ENCODE peak calls at places on chromosomes 12 and 14, in eight cellular contexts. One of them, this sample, is unnamed.

GRCh38 chr14:106657460-106657859 is 1131.1 kb downstream of the TMEM121 start:
- DNase-seq in hepatocyte: no peak
- DNase-seq in thoracic aorta: no peak
- DNase-seq in NT2/D1: no peak
- DNase-seq in fibroblast of lung: no peak
- DNase-seq in prostate gland: no peak
- DNase-seq in effector memory CD4-positive, alpha-beta T cell: peak
- DNase-seq in psoas muscle: no peak
- DNase-seq in this sample: no peak

GRCh38 chr12:121513464-121514183 is 67.2 kb downstream of the KDM2B start:
- DNase-seq in hepatocyte: peak
- DNase-seq in thoracic aorta: no peak
- DNase-seq in NT2/D1: no peak
- DNase-seq in fibroblast of lung: no peak
- DNase-seq in prostate gland: no peak
- DNase-seq in effector memory CD4-positive, alpha-beta T cell: no peak
- DNase-seq in psoas muscle: no peak
- DNase-seq in this sample: no peak

GRCh38 chr12:71354871-71355270 is 84.7 kb upstream of the LGR5 start:
- DNase-seq in hepatocyte: no peak
- DNase-seq in thoracic aorta: no peak
- DNase-seq in NT2/D1: no peak
- DNase-seq in fibroblast of lung: no peak
- DNase-seq in prostate gland: no peak
- DNase-seq in effector memory CD4-positive, alpha-beta T cell: no peak
- DNase-seq in psoas muscle: no peak
- DNase-seq in this sample: no peak

GRCh38 chr14:29926228-29926627 is 1.4 kb downstream of the PRKD1 start:
- DNase-seq in hepatocyte: no peak
- DNase-seq in thoracic aorta: no peak
- DNase-seq in NT2/D1: no peak
- DNase-seq in fibroblast of lung: no peak
- DNase-seq in prostate gland: peak
- DNase-seq in effector memory CD4-positive, alpha-beta T cell: no peak
- DNase-seq in psoas muscle: no peak
- DNase-seq in this sample: no peak

GRCh38 chr12:117525766-117526165 is 164.3 kb upstream of the NOS1 start:
- DNase-seq in hepatocyte: no peak
- DNase-seq in thoracic aorta: no peak
- DNase-seq in NT2/D1: no peak
- DNase-seq in fibroblast of lung: no peak
- DNase-seq in prostate gland: no peak
- DNase-seq in effector memory CD4-positive, alpha-beta T cell: no peak
- DNase-seq in psoas muscle: no peak
- DNase-seq in this sample: no peak

GRCh38 chr12:110115675-110116074 is 8.5 kb upstream of the IFT81 start:
- DNase-seq in hepatocyte: no peak
- DNase-seq in thoracic aorta: no peak
- DNase-seq in NT2/D1: no peak
- DNase-seq in fibroblast of lung: no peak
- DNase-seq in prostate gland: no peak
- DNase-seq in effector memory CD4-positive, alpha-beta T cell: no peak
- DNase-seq in psoas muscle: no peak
- DNase-seq in this sample: no peak

GRCh38 chr14:35682802-35683201 is 126.3 kb downstream of the RALGAPA1 start:
- DNase-seq in hepatocyte: no peak
- DNase-seq in thoracic aorta: no peak
- DNase-seq in NT2/D1: no peak
- DNase-seq in fibroblast of lung: peak
- DNase-seq in prostate gland: no peak
- DNase-seq in effector memory CD4-positive, alpha-beta T cell: no peak
- DNase-seq in psoas muscle: no peak
- DNase-seq in this sample: no peak

GRCh38 chr12:31558521-31558920 is 32.4 kb downstream of the DENND5B start:
- DNase-seq in hepatocyte: no peak
- DNase-seq in thoracic aorta: no peak
- DNase-seq in NT2/D1: no peak
- DNase-seq in fibroblast of lung: peak
- DNase-seq in prostate gland: no peak
- DNase-seq in effector memory CD4-positive, alpha-beta T cell: no peak
- DNase-seq in psoas muscle: no peak
- DNase-seq in this sample: no peak

GRCh38 chr12:64407342-64408223 is 3.4 kb downstream of the XPOT start:
- DNase-seq in hepatocyte: no peak
- DNase-seq in thoracic aorta: no peak
- DNase-seq in NT2/D1: no peak
- DNase-seq in fibroblast of lung: no peak
- DNase-seq in prostate gland: no peak
- DNase-seq in effector memory CD4-positive, alpha-beta T cell: no peak
- DNase-seq in psoas muscle: no peak
- DNase-seq in this sample: no peak

GRCh38 chr12:67669925-67670631 is 21.5 kb downstream of the DYRK2 start:
- DNase-seq in hepatocyte: no peak
- DNase-seq in thoracic aorta: no peak
- DNase-seq in NT2/D1: no peak
- DNase-seq in fibroblast of lung: no peak
- DNase-seq in prostate gland: no peak
- DNase-seq in effector memory CD4-positive, alpha-beta T cell: no peak
- DNase-seq in psoas muscle: no peak
- DNase-seq in this sample: no peak

GRCh38 chr12:109523504-109523903 is 46.1 kb downstream of the UBE3B start:
- DNase-seq in hepatocyte: no peak
- DNase-seq in thoracic aorta: no peak
- DNase-seq in NT2/D1: no peak
- DNase-seq in fibroblast of lung: no peak
- DNase-seq in prostate gland: no peak
- DNase-seq in effector memory CD4-positive, alpha-beta T cell: no peak
- DNase-seq in psoas muscle: no peak
- DNase-seq in this sample: no peak

GRCh38 chr12:6952860-6953416 is 1.8 kb downstream of the PTPN6 start:
- DNase-seq in hepatocyte: no peak
- DNase-seq in thoracic aorta: no peak
- DNase-seq in NT2/D1: no peak
- DNase-seq in fibroblast of lung: no peak
- DNase-seq in prostate gland: no peak
- DNase-seq in effector memory CD4-positive, alpha-beta T cell: no peak
- DNase-seq in psoas muscle: no peak
- DNase-seq in this sample: no peak

GRCh38 chr12:52926596-52927241 is 21.8 kb upstream of the KRT8 start:
- DNase-seq in hepatocyte: peak
- DNase-seq in thoracic aorta: no peak
- DNase-seq in NT2/D1: no peak
- DNase-seq in fibroblast of lung: no peak
- DNase-seq in prostate gland: no peak
- DNase-seq in effector memory CD4-positive, alpha-beta T cell: no peak
- DNase-seq in psoas muscle: no peak
- DNase-seq in this sample: no peak

GRCh38 chr12:68352067-68352466 is 19.9 kb upstream of the MDM1 start:
- DNase-seq in hepatocyte: no peak
- DNase-seq in thoracic aorta: no peak
- DNase-seq in NT2/D1: no peak
- DNase-seq in fibroblast of lung: peak
- DNase-seq in prostate gland: no peak
- DNase-seq in effector memory CD4-positive, alpha-beta T cell: no peak
- DNase-seq in psoas muscle: no peak
- DNase-seq in this sample: peak

GRCh38 chr12:6200266-6201198 is at the start of gene CD9:
- DNase-seq in hepatocyte: peak
- DNase-seq in thoracic aorta: no peak
- DNase-seq in NT2/D1: no peak
- DNase-seq in fibroblast of lung: no peak
- DNase-seq in prostate gland: peak
- DNase-seq in effector memory CD4-positive, alpha-beta T cell: no peak
- DNase-seq in psoas muscle: peak
- DNase-seq in this sample: peak

DNA sequence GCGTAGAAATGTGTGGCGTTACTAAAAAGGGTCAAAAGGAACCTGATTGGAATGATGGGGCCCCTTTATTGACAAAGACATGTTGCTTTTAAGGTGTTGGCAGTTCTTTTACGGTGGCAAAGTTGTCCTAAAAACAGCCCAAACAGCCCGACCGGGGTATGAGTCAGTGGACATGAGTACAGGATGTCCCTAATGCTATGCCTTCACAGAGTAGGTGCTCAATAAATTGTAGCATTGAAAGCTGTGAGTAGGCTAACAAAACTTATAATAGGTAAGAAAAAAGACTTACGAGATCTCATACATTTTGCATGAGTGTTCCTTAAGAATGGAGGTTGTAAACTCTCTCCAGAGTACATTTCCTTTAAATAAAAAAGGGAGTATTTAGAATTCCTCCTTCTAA is 2.6 kb downstream of the ELK3 start:
- DNase-seq in hepatocyte: no peak
- DNase-seq in thoracic aorta: no peak
- DNase-seq in NT2/D1: no peak
- DNase-seq in fibroblast of lung: peak
- DNase-seq in prostate gland: no peak
- DNase-seq in effector memory CD4-positive, alpha-beta T cell: no peak
- DNase-seq in psoas muscle: no peak
- DNase-seq in this sample: peak
- H3K4me3 ChIP-seq in hepatocyte: no peak
- H3K4me3 ChIP-seq in thoracic aorta: peak
- H3K4me3 ChIP-seq in NT2/D1: no peak
- H3K4me3 ChIP-seq in fibroblast of lung: peak
- H3K4me3 ChIP-seq in prostate gland: no peak
- H3K4me3 ChIP-seq in effector memory CD4-positive, alpha-beta T cell: peak
- H3K4me3 ChIP-seq in psoas muscle: peak
- H3K4me3 ChIP-seq in this sample: no peak

DNA sequence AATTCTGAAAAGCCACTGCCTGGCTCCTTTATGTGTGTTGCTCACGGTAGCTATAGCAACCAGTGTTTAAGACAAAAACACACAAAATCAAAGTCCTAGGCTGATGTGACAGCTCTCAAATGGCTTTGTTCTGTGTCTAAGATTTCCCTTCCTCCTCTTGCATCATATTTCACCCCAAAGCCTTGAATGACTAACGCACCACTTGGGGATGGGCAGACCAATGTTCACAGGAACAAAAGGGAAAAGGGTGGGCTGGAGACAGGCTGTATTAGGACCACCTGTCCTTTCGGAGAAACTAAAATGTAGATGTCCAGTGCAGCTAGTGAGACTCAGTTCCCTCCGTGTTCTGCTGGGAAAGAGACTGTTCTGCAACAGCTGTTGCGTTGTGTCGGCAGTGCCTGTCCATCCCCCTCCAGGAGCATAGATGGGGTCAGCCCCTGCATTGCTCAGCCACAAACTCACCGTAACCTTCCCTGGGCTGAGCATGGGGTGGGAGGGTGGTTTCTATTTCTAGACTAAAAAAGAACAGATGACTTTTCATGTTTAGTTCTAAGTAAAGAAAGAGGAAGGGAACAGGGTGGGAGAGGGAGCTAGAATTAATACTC is 26.8 kb upstream of the DAAM1 start:
- DNase-seq in hepatocyte: peak
- DNase-seq in thoracic aorta: no peak
- DNase-seq in NT2/D1: no peak
- DNase-seq in fibroblast of lung: peak
- DNase-seq in prostate gland: no peak
- DNase-seq in effector memory CD4-positive, alpha-beta T cell: no peak
- DNase-seq in psoas muscle: peak
- DNase-seq in this sample: peak
- H3K4me3 ChIP-seq in hepatocyte: no peak
- H3K4me3 ChIP-seq in thoracic aorta: peak
- H3K4me3 ChIP-seq in NT2/D1: no peak
- H3K4me3 ChIP-seq in fibroblast of lung: peak
- H3K4me3 ChIP-seq in prostate gland: no peak
- H3K4me3 ChIP-seq in effector memory CD4-positive, alpha-beta T cell: no peak
- H3K4me3 ChIP-seq in psoas muscle: no peak
- H3K4me3 ChIP-seq in this sample: no peak

GRCh38 chr14:50410921-50411320 is 14.2 kb upstream of the CDKL1 start:
- DNase-seq in hepatocyte: no peak
- DNase-seq in thoracic aorta: no peak
- DNase-seq in NT2/D1: no peak
- DNase-seq in fibroblast of lung: peak
- DNase-seq in prostate gland: no peak
- DNase-seq in effector memory CD4-positive, alpha-beta T cell: no peak
- DNase-seq in psoas muscle: no peak
- DNase-seq in this sample: no peak

GRCh38 chr14:50407089-50407813 is 10.6 kb upstream of the CDKL1 start:
- DNase-seq in hepatocyte: peak
- DNase-seq in thoracic aorta: no peak
- DNase-seq in NT2/D1: no peak
- DNase-seq in fibroblast of lung: no peak
- DNase-seq in prostate gland: no peak
- DNase-seq in effector memory CD4-positive, alpha-beta T cell: no peak
- DNase-seq in psoas muscle: no peak
- DNase-seq in this sample: no peak

DNA sequence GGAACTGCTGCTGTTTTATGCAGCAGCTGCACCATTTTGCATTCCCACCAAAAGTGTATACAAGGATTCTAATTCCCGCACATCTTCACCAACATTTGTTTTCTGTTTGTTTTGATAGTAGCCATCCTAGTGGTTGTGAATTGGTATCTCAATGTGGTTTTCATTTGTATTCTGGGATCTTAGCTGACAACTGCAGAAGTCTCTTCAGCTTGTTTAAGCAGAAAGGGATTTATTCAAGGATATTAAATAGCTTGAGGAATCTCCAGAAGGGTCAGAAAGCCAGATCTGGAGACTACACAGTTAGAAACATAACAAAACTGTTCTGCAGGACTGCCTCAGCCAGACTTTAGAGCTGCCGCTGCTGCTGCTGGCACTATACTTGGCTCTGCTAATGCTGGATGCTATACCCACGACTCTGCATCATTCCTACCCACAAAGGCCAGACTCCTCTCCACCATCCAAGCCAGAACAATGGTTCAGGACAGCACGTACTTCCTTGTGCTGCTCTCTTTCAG is 13.4 kb upstream of the CDKL1 start:
- DNase-seq in hepatocyte: no peak
- DNase-seq in thoracic aorta: no peak
- DNase-seq in NT2/D1: no peak
- DNase-seq in fibroblast of lung: no peak
- DNase-seq in prostate gland: no peak
- DNase-seq in effector memory CD4-positive, alpha-beta T cell: no peak
- DNase-seq in psoas muscle: no peak
- DNase-seq in this sample: no peak
- H3K4me3 ChIP-seq in hepatocyte: no peak
- H3K4me3 ChIP-seq in thoracic aorta: no peak
- H3K4me3 ChIP-seq in NT2/D1: no peak
- H3K4me3 ChIP-seq in fibroblast of lung: no peak
- H3K4me3 ChIP-seq in prostate gland: no peak
- H3K4me3 ChIP-seq in effector memory CD4-positive, alpha-beta T cell: no peak
- H3K4me3 ChIP-seq in psoas muscle: no peak
- H3K4me3 ChIP-seq in this sample: no peak

DNA sequence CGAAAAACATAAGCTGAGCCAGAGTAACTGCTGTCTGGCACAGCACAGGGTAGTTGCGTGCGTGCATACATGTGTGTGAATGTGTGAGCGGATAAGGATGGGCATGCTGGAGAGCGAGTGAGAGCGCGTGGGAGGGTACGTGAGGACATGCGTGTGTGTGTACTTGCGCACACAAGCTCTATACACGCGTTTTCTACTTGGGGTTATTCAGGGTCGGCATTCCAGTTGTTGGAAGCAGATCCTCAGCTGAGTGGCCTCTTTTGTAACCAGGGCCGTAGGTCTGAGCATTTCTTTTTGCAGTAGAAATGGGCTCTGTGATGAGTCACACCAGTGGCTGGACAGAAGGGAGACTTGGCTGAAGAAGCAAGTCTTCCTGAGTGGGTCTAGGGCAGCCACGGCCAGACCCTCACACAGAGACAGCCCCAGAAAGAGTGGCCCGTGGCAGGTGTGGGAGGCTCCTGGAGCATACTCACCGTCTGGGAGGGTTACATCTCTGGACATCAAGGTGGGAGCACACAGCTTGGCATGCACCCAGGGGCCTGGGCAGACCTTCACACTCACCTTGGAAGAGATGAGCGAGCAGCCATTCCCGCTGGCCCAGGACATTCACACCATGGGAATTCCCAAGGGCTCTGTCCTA is 78.0 kb downstream of the LRRC74A start:
- DNase-seq in hepatocyte: peak
- DNase-seq in thoracic aorta: no peak
- DNase-seq in NT2/D1: no peak
- DNase-seq in fibroblast of lung: peak
- DNase-seq in prostate gland: no peak
- DNase-seq in effector memory CD4-positive, alpha-beta T cell: no peak
- DNase-seq in psoas muscle: peak
- DNase-seq in this sample: peak
- H3K4me3 ChIP-seq in hepatocyte: no peak
- H3K4me3 ChIP-seq in thoracic aorta: no peak
- H3K4me3 ChIP-seq in NT2/D1: peak
- H3K4me3 ChIP-seq in fibroblast of lung: no peak
- H3K4me3 ChIP-seq in prostate gland: no peak
- H3K4me3 ChIP-seq in effector memory CD4-positive, alpha-beta T cell: peak
- H3K4me3 ChIP-seq in psoas muscle: no peak
- H3K4me3 ChIP-seq in this sample: no peak